ENCODE peak calls at places on chromosomes 7 and 10, in four cellular contexts. T, G, K and H are unnamed samples.
A peak's percentile ranks its signal among the peaks of the same experiment; 100 is the strongest.

GRCh38 chr7:78953090-78953489 is 500.4 kb downstream of the MAGI2 start:
- DNase-seq in T (no peak), G (no peak), K (no peak), H (no peak)

GRCh38 chr7:97835296-97836138 is 36.7 kb downstream of the ASNS start:
- DNase-seq in T (peak; percentile 71), G (peak; percentile 41), K (peak; percentile 19), H (peak; percentile 53)

GRCh38 chr7:16422100-16422430 is 727 bp upstream of the CRPPA start:
- DNase-seq in T (no peak), G (no peak), K (no peak), H (no peak)

GRCh38 chr7:22153427-22154106 is 203.4 kb downstream of the RAPGEF5 start:
- DNase-seq in T (no peak), G (no peak), K (no peak), H (no peak)

GRCh38 chr10:47348661-47349470 is 703 bp downstream of the RBP3 start:
- DNase-seq in T (no peak), G (no peak), K (no peak), H (no peak)

GRCh38 chr10:118139321-118139720 is 92.6 kb upstream of the RAB11FIP2 start:
- DNase-seq in T (no peak), G (no peak), K (peak; percentile 12), H (no peak)

GRCh38 chr10:28676297-28676967 is 889 bp upstream of the BAMBI start:
- DNase-seq in T (peak; percentile 13), G (no peak), K (no peak), H (no peak)

GRCh38 chr10:73110345-73110849 is at the start of gene NUDT13:
- DNase-seq in T (peak; percentile 86), G (peak; percentile 68), K (peak; percentile 63), H (peak; percentile 58)

GRCh38 chr7:119964640-119965542 is 308.1 kb upstream of the KCND2 start:
- DNase-seq in T (peak; percentile 21), G (no peak), K (no peak), H (no peak)

DNA sequence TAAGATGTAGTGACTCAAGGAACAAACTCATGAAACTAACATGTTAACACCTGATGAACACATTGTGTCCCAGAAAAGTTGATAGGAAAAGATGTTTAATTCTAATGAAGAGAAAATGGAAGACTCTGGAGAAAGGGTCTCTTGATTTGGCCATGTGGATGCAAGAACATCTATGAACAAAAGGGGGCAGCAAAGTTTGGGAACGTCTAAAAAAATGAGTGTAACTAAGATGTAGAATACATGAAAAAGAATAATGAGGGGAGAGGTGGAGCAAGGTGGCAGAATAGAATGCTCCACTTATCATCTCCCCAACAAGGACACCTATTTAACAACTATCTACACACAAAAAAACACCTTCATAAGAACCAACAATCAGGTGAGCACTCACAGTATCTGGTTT is 805.1 kb downstream of the TNS3 start:
- DNase-seq in T (peak; percentile 26), G (no peak), K (no peak), H (no peak)
- TF ChIP-seq CTCF in T (peak; percentile 42), G (no peak), K (no peak), H (peak; percentile 42)

DNA sequence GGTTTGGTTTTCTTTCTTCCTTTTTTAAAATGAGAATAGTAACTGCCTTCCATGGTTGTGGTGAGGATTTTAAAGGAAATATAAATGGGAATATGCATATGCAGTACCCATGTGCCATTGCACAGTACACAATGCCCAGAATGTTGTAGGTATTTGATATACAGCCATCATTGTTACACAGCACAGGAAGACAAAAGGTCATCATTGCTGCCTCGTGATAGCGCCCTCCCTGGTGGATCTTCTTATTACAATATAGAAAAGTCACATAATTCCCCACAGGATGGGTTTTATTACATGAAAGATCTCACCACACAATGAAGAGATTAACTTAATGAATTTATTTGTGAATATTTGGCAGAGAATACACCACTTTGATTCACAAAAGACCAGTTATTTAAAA is 76.5 kb downstream of the PPP1R17 start:
- DNase-seq in T (no peak), G (no peak), K (no peak), H (no peak)
- TF ChIP-seq CTCF in T (peak; percentile 15), G (no peak), K (peak; percentile 17), H (peak; percentile 22)

DNA sequence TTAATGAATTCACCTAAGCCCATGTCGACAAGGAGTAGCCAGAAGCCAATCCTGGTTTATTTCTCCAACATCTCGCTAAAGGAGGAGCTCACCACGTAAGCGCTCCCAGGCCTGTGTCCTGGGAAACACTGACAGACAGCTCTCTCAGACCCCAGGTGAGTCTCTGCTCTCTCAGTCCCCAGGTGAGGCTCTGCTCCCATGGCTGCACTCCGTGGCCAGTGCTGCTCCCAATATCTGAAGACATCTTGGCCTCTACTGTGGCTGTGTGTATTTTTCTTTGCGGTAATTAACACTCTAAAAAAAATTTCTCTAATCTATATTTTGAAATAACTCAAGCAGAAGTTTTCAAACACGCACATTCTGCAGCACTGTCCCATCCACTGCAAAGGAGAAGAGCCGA is 564.5 kb downstream of the PTPRN2 start:
- DNase-seq in T (no peak), G (no peak), K (no peak), H (no peak)
- TF ChIP-seq CTCF in T (no peak), G (no peak), K (no peak), H (no peak)

GRCh38 chr10:4208499-4208898 is 423.5 kb upstream of the KLF6 start:
- DNase-seq in T (no peak), G (no peak), K (no peak), H (no peak)
- TF ChIP-seq CTCF in T (no peak), G (no peak), K (no peak), H (no peak)